ENCODE peak calls at places on chromosomes 16 and 17, in five cellular contexts. P is SK-N-SH; J is brain pericyte; I is stimulated activated CD4-positive, alpha-beta T cell treated with anti-CD3 and anti-CD28 coated beads, TNF-alpha, amount 100 ng/mL, for 1 hour; W is HFF-Myc. S is an unnamed sample.

GRCh38 chr16:3503513-3503912 is 2.7 kb downstream of the CLUAP1 start:
- DNase-seq in P (no peak), J (no peak), I (peak), W (no peak), S (no peak)

GRCh38 chr16:48434653-48435318 is 49.6 kb upstream of the SIAH1 start:
- DNase-seq in P (no peak), J (peak), I (no peak), W (peak), S (peak)

GRCh38 chr17:18225562-18226283 is at the start of gene LLGL1:
- DNase-seq in P (peak), J (no peak), I (no peak), W (no peak), S (no peak)

GRCh38 chr16:87125206-87126155 is 191.7 kb downstream of the C16orf95 start:
- DNase-seq in P (no peak), J (no peak), I (no peak), W (no peak), S (no peak)

GRCh38 chr17:44014133-44014436 is 678 bp downstream of the TMEM101 start:
- DNase-seq in P (no peak), J (no peak), I (no peak), W (no peak), S (no peak)

GRCh38 chr17:73645050-73645871 is 1.0 kb upstream of the SDK2 start:
- DNase-seq in P (peak), J (no peak), I (no peak), W (no peak), S (no peak)

GRCh38 chr17:63573634-63574033 is 23.4 kb downstream of the DCAF7 start:
- DNase-seq in P (peak), J (no peak), I (no peak), W (no peak), S (no peak)

GRCh38 chr17:628507-628941 is 86.1 kb downstream of the VPS53 start:
- DNase-seq in P (no peak), J (no peak), I (no peak), W (no peak), S (no peak)

GRCh38 chr16:86786338-86786737 is 208.0 kb downstream of the FOXL1 start:
- DNase-seq in P (no peak), J (no peak), I (no peak), W (no peak), S (no peak)

GRCh38 chr16:2156849-2157224 is 1.3 kb downstream of the TRAF7 start:
- DNase-seq in P (no peak), J (no peak), I (no peak), W (no peak), S (no peak)

GRCh38 chr16:64830653-64831052 is 291.2 kb downstream of the CDH11 start:
- DNase-seq in P (no peak), J (no peak), I (no peak), W (no peak), S (no peak)

GRCh38 chr17:40901981-40902862 is 17.2 kb upstream of the KRT20 start:
- DNase-seq in P (no peak), J (no peak), I (no peak), W (no peak), S (no peak)

GRCh38 chr16:81493755-81494433 is 49.3 kb downstream of the CMIP start:
- DNase-seq in P (no peak), J (no peak), I (no peak), W (peak), S (peak)

GRCh38 chr16:86299882-86300490 is 210.3 kb upstream of the FOXF1 start:
- DNase-seq in P (no peak), J (no peak), I (no peak), W (no peak), S (no peak)

GRCh38 chr17:47882695-47883588 is 13.1 kb upstream of the SP2 start:
- DNase-seq in P (no peak), J (no peak), I (no peak), W (no peak), S (no peak)

GRCh38 chr17:81049973-81050551 is 15.1 kb downstream of the BAIAP2 start:
- DNase-seq in P (peak), J (no peak), I (no peak), W (no peak), S (no peak)

GRCh38 chr16:66269631-66270332 is 96.7 kb upstream of the CDH5 start:
- DNase-seq in P (no peak), J (no peak), I (no peak), W (no peak), S (no peak)

GRCh38 chr16:68907297-68907999 is 64.1 kb downstream of the TANGO6 start:
- DNase-seq in P (no peak), J (no peak), I (no peak), W (no peak), S (no peak)

GRCh38 chr16:66970775-66971725 is 10.0 kb downstream of the CES3 start:
- DNase-seq in P (no peak), J (no peak), I (no peak), W (no peak), S (no peak)

GRCh38 chr17:72715906-72716572 is 376.4 kb downstream of the SLC39A11 start:
- DNase-seq in P (no peak), J (peak), I (no peak), W (peak), S (peak)

GRCh38 chr16:89185062-89185751 is 13.7 kb downstream of the CDH15 start:
- DNase-seq in P (no peak), J (no peak), I (no peak), W (no peak), S (no peak)

GRCh38 chr17:59406808-59407381 is 75.4 kb downstream of the YPEL2 start:
- DNase-seq in P (peak), J (peak), I (no peak), W (no peak), S (peak)

GRCh38 chr17:5237541-5238016 is 2.9 kb upstream of the SCIMP start:
- DNase-seq in P (peak), J (no peak), I (no peak), W (peak), S (peak)

GRCh38 chr16:87434146-87434667 is 42.1 kb downstream of the MAP1LC3B start:
- DNase-seq in P (no peak), J (no peak), I (no peak), W (no peak), S (no peak)

GRCh38 chr17:56426901-56427300 is 166.6 kb upstream of the NOG start:
- DNase-seq in P (no peak), J (no peak), I (no peak), W (no peak), S (no peak)

S was measured in fibroblast of the conjunctiva.